ENCODE peak calls at places on chromosomes 12 and 14, in six cellular contexts. One of them, this sample, is unnamed.

GRCh38 chr12:7959278-7960063 is 23.5 kb upstream of the SLC2A3 start:
- DNase-seq in T-helper 1 cell: peak
- DNase-seq in AML-193: peak
- DNase-seq in body of pancreas: no peak
- DNase-seq in endodermal cell: peak
- DNase-seq in AG09309: no peak
- DNase-seq in this sample: peak

GRCh38 chr14:59358105-59358504 is 107.1 kb downstream of the GPR135 start:
- DNase-seq in T-helper 1 cell: no peak
- DNase-seq in AML-193: peak
- DNase-seq in body of pancreas: no peak
- DNase-seq in endodermal cell: peak
- DNase-seq in AG09309: peak
- DNase-seq in this sample: peak

GRCh38 chr12:18045446-18046001 is 44.5 kb downstream of the RERGL start:
- DNase-seq in T-helper 1 cell: no peak
- DNase-seq in AML-193: no peak
- DNase-seq in body of pancreas: no peak
- DNase-seq in endodermal cell: no peak
- DNase-seq in AG09309: no peak
- DNase-seq in this sample: no peak

GRCh38 chr12:111437816-111438454 is 32.2 kb downstream of the SH2B3 start:
- DNase-seq in T-helper 1 cell: no peak
- DNase-seq in AML-193: peak
- DNase-seq in body of pancreas: no peak
- DNase-seq in endodermal cell: peak
- DNase-seq in AG09309: no peak
- DNase-seq in this sample: peak

GRCh38 chr12:25014961-25015360 is 66.1 kb upstream of the BCAT1 start:
- DNase-seq in T-helper 1 cell: no peak
- DNase-seq in AML-193: no peak
- DNase-seq in body of pancreas: no peak
- DNase-seq in endodermal cell: no peak
- DNase-seq in AG09309: no peak
- DNase-seq in this sample: no peak

GRCh38 chr12:122399592-122400373 is 22.7 kb downstream of the CLIP1 start:
- DNase-seq in T-helper 1 cell: peak
- DNase-seq in AML-193: peak
- DNase-seq in body of pancreas: peak
- DNase-seq in endodermal cell: peak
- DNase-seq in AG09309: peak
- DNase-seq in this sample: peak

GRCh38 chr14:91511014-91511466 is 930 bp upstream of the PPP4R3A start:
- DNase-seq in T-helper 1 cell: no peak
- DNase-seq in AML-193: peak
- DNase-seq in body of pancreas: no peak
- DNase-seq in endodermal cell: no peak
- DNase-seq in AG09309: no peak
- DNase-seq in this sample: no peak

GRCh38 chr12:80456513-80456912 is 12.5 kb downstream of the PTPRQ start:
- DNase-seq in T-helper 1 cell: no peak
- DNase-seq in AML-193: no peak
- DNase-seq in body of pancreas: no peak
- DNase-seq in endodermal cell: no peak
- DNase-seq in AG09309: no peak
- DNase-seq in this sample: no peak

GRCh38 chr14:23310546-23310945 is 3.9 kb downstream of the BCL2L2 start:
- DNase-seq in T-helper 1 cell: no peak
- DNase-seq in AML-193: no peak
- DNase-seq in body of pancreas: no peak
- DNase-seq in endodermal cell: no peak
- DNase-seq in AG09309: no peak
- DNase-seq in this sample: no peak

GRCh38 chr14:89609701-89610100 is 192.7 kb upstream of the FOXN3 start:
- DNase-seq in T-helper 1 cell: no peak
- DNase-seq in AML-193: no peak
- DNase-seq in body of pancreas: no peak
- DNase-seq in endodermal cell: no peak
- DNase-seq in AG09309: no peak
- DNase-seq in this sample: no peak

GRCh38 chr14:22979748-22980392 is 2.5 kb downstream of the AJUBA start:
- DNase-seq in T-helper 1 cell: no peak
- DNase-seq in AML-193: no peak
- DNase-seq in body of pancreas: no peak
- DNase-seq in endodermal cell: no peak
- DNase-seq in AG09309: no peak
- DNase-seq in this sample: no peak

GRCh38 chr14:77133718-77134338 is 7.8 kb downstream of the ZDHHC22 start:
- DNase-seq in T-helper 1 cell: peak
- DNase-seq in AML-193: peak
- DNase-seq in body of pancreas: peak
- DNase-seq in endodermal cell: peak
- DNase-seq in AG09309: no peak
- DNase-seq in this sample: peak

GRCh38 chr12:16090974-16091373 is 179.8 kb downstream of the DERA start:
- DNase-seq in T-helper 1 cell: no peak
- DNase-seq in AML-193: no peak
- DNase-seq in body of pancreas: no peak
- DNase-seq in endodermal cell: no peak
- DNase-seq in AG09309: no peak
- DNase-seq in this sample: no peak

GRCh38 chr14:96086032-96086431 is 46.9 kb downstream of the C14orf132 start:
- DNase-seq in T-helper 1 cell: no peak
- DNase-seq in AML-193: no peak
- DNase-seq in body of pancreas: no peak
- DNase-seq in endodermal cell: no peak
- DNase-seq in AG09309: no peak
- DNase-seq in this sample: peak

GRCh38 chr12:122293081-122293480 is 26.8 kb upstream of the VPS33A start:
- DNase-seq in T-helper 1 cell: no peak
- DNase-seq in AML-193: no peak
- DNase-seq in body of pancreas: no peak
- DNase-seq in endodermal cell: no peak
- DNase-seq in AG09309: no peak
- DNase-seq in this sample: no peak